ENCODE peak calls at places on chromosomes 16 and 17, in four cellular contexts. V, P, H and I are unnamed samples.

GRCh38 chr16:88306860-88307545 is 75.8 kb upstream of the ZNF469 start:
- DNase-seq in V (peak; percentile 91), P (no peak), H (no peak), I (no peak)

GRCh38 chr16:88593489-88593888 is 23.3 kb downstream of the ZC3H18 start:
- DNase-seq in V (no peak), P (no peak), H (no peak), I (no peak)

GRCh38 chr17:44147812-44148211 is 6.1 kb downstream of the HROB start:
- DNase-seq in V (no peak), P (no peak), H (no peak), I (no peak)

GRCh38 chr17:42967925-42968324 is 3.7 kb upstream of the AARSD1 start:
- DNase-seq in V (no peak), P (no peak), H (no peak), I (no peak)

GRCh38 chr17:63246344-63246743 is 199.8 kb downstream of the CYB561 start:
- DNase-seq in V (no peak), P (no peak), H (no peak), I (no peak)

GRCh38 chr17:63641678-63642077 is 19.5 kb downstream of the MAP3K3 start:
- DNase-seq in V (peak; percentile 57), P (peak; percentile 42), H (no peak), I (peak; percentile 38)

GRCh38 chr17:19977360-19978205 is at the start of gene AKAP10:
- DNase-seq in V (peak; percentile 93), P (peak; percentile 95), H (peak; percentile 96), I (peak; percentile 97)

GRCh38 chr17:75619506-75620431 is 13.5 kb upstream of the SMIM5 start:
- DNase-seq in V (no peak), P (no peak), H (no peak), I (no peak)

GRCh38 chr17:48915459-48916282 is 7.5 kb downstream of the UBE2Z start:
- DNase-seq in V (peak; percentile 63), P (peak; percentile 31), H (no peak), I (no peak)

GRCh38 chr16:31072540-31073072 is 1.4 kb downstream of the ZNF668 start:
- DNase-seq in V (no peak), P (no peak), H (no peak), I (peak; percentile 46)

DNA sequence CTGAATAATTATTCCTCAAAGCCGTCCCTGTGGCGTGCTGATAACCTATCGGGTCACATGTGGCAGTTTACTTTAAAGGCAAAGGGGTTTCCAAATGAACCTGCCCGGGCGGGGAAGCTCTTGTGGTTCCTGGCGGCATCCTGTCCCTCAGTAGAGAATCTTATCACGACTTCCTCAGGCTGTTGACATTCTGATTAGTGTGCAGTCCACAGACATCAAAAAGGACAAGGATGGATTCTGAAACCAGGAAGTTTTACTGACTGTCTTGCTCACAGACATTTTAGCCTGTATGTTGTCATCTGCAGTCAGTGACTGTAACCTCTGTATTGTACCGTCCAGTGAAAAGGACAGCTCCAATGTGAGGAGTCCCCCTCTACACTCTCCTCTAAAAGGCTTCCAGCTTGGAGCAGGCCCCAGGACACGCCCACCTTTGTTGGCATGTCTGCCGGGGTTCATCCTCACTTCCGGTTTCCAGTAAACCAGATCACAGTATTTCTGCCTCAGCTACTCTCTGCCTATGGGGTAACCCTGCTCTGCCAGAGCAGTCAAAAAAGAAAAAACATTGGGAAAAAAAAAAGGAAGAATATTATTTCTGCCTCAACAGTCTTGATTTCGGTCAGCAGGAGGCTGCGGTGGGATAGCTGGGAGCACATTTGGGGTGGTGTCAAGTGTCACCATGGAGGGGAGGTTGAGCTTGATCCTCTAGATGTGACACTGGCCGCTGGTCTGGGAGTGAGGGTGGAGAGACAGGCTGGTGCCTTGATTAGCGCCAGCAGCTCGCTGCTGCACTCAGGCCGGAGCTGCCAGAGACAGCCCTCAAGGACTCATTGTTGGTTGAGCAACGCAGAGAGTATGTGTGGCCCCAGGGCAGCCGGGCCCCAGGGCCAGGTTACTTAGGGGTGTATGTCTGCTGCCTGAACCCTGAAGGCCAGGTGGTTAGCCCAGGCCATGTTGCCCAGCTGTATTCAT is 89.0 kb upstream of the DNAH17 start:
- DNase-seq in V (peak; percentile 79), P (no peak), H (peak; percentile 50), I (no peak)
- H3K4me3 ChIP-seq in V (no peak overlapping the region), P (no peak overlapping the region), H (no peak overlapping the region), I (no peak overlapping the region)

DNA sequence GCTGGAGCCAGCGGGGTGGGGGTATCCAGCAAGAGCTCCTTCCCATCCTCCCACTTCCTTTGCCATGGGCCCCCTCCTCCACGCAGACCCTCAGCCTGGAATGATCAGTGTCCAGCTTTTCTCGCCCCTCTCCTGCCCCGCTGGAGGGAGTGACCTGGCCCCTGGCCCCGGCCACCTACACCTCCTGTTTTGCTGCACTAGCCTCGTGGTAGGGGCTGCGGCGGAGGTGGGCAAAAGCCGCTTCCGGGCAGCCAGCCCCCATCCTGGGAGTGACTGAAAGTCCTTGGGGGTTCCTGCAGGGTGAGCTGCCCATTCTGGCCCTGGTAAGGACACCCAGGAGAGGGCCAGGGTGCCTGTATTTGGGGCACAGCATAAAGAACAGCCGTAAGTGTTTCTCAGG is 295.7 kb downstream of the SEC14L1 start:
- DNase-seq in V (no peak), P (no peak), H (no peak), I (no peak)
- H3K4me1 ChIP-seq in V (peaks cover 93% of the 10 kb centered on the region), P (peaks cover 24% of the 10 kb centered on the region), H (peaks cover 51% of the 10 kb centered on the region), I (peaks cover 31% of the 10 kb centered on the region)

DNA sequence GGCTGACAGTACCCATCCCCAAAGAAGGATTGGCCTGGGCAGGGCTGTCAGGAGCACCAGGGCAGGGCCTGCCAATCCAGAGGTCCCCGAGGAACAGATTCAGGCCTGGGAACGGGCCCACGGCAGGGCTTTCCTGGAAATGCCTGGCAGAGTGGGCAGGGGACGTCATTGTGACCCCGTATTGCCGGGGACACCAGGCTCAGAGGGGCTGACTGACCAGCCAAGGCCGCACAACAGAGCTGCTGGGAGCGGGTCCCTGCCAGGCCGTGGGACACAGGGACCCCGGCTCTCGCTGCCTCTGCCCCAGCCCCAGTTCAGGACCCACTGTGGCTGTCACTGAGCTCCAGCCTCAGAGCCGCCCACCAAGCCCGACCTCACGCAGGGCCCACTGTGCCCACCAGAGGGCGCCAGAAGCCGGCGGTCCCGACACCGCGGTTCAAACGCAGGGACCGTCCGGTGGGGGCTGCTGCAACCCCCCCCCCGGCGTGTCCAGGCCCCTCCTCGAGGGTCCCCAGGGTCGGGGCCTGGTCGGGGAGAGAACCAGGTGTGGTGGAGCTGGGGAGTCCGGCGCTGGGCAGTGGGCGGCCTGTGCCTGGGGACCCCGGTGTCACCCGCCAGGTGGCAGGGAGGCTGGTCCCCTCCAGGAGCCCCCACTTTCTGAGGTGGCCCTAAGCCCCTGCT is 15.2 kb upstream of the SSTR5 start:
- DNase-seq in V (no peak), P (no peak), H (no peak), I (peak; percentile 51)
- H3K4me3 ChIP-seq in V (no peak overlapping the region), P (no peak overlapping the region), H (no peak overlapping the region), I (no peak overlapping the region)

GRCh38 chr17:34303606-34304005 is 15.6 kb upstream of the CCL8 start:
- DNase-seq in V (no peak), P (peak; percentile 17), H (no peak), I (no peak)

GRCh38 chr17:34305061-34305460 is 14.2 kb upstream of the CCL8 start:
- DNase-seq in V (no peak), P (no peak), H (no peak), I (no peak)

GRCh38 chr17:34300652-34301390 is 15.3 kb downstream of the CCL11 start:
- DNase-seq in V (no peak), P (peak; percentile 20), H (no peak), I (no peak)

GRCh38 chr17:34301986-34302385 is 16.4 kb downstream of the CCL11 start:
- DNase-seq in V (no peak), P (peak; percentile 18), H (no peak), I (no peak)

GRCh38 chr17:34302626-34303025 is 16.6 kb upstream of the CCL8 start:
- DNase-seq in V (no peak), P (peak; percentile 11), H (no peak), I (no peak)
- H3K4me1 ChIP-seq in V (peaks cover 12% of the 10 kb centered on the region), P (peaks cover 3% of the 10 kb centered on the region), H (peaks cover 2% of the 10 kb centered on the region), I (no peaks in the 10 kb centered on the region)

GRCh38 chr17:78130439-78131101 is at the start of gene TMC8:
- DNase-seq in V (peak; percentile 53), P (peak; percentile 61), H (no peak), I (no peak)
- H3K4me3 ChIP-seq in V (no peak within 1 kb of the TSS), P (peak within 1 kb of the TSS; percentile 1), H (no peak within 1 kb of the TSS), I (peak within 1 kb of the TSS; percentile 37)

GRCh38 chr17:45991341-45991740 is 7.7 kb upstream of the STH start:
- DNase-seq in V (no peak), P (no peak), H (no peak), I (no peak)
- H3K4me1 ChIP-seq in V (no peaks in the 10 kb centered on the region), P (no peaks in the 10 kb centered on the region), H (no peaks in the 10 kb centered on the region), I (no peaks in the 10 kb centered on the region)

GRCh38 chr16:2745961-2746360 is 6.5 kb upstream of the SRRM2 start:
- DNase-seq in V (no peak), P (no peak), H (no peak), I (no peak)
- H3K4me3 ChIP-seq in V (no peak overlapping the region), P (no peak overlapping the region), H (no peak overlapping the region), I (no peak overlapping the region)

GRCh38 chr17:981292-981658 is 1.7 kb upstream of the NXN start:
- DNase-seq in V (no peak), P (no peak), H (no peak), I (no peak)
- H3K4me1 ChIP-seq in V (peaks cover 9% of the 10 kb centered on the region), P (peaks cover 4% of the 10 kb centered on the region), H (peaks cover 1% of the 10 kb centered on the region), I (no peaks in the 10 kb centered on the region)

GRCh38 chr17:6578491-6578890 is 22.1 kb upstream of the PITPNM3 start:
- DNase-seq in V (no peak), P (no peak), H (no peak), I (no peak)
- H3K4me3 ChIP-seq in V (no peak overlapping the region), P (no peak overlapping the region), H (no peak overlapping the region), I (no peak overlapping the region)

GRCh38 chr17:81583589-81584337 is 31.6 kb upstream of the FAAP100 start:
- DNase-seq in V (no peak), P (no peak), H (no peak), I (no peak)
- H3K4me1 ChIP-seq in V (no peaks in the 10 kb centered on the region), P (no peaks in the 10 kb centered on the region), H (no peaks in the 10 kb centered on the region), I (no peaks in the 10 kb centered on the region)